ENCODE peak calls at places on chromosomes 11 and 22, in six cellular contexts. Y is right atrium auricular region, C is mammary epithelial cell, A is SJCRH30, W is heart left ventricle, U is mesenchymal stem cell. X is an unnamed sample. For H3K4me1, the result is how much of the 10 kb centered on the place peaks cover.

GRCh38 chr11:71339178-71339881 is 87.0 kb upstream of the SHANK2 start:
- DNase-seq in A (peak), C (peak), Y (no peak), U (no peak), W (no peak), X (no peak)

GRCh38 chr11:10742460-10743208 is 8.4 kb upstream of the CTR9 start:
- DNase-seq in U (peak), W (no peak), A (peak), Y (no peak), C (peak), X (no peak)

GRCh38 chr11:11213117-11213516 is 139.9 kb downstream of the CSNK2A3 start:
- DNase-seq in A (no peak), W (no peak), U (no peak), Y (no peak), C (no peak), X (no peak)

GRCh38 chr11:1933416-1934325 is 13.5 kb upstream of the MRPL23 start:
- DNase-seq in A (no peak), W (no peak), U (no peak), Y (no peak), C (no peak), X (peak)

GRCh38 chr22:42920101-42920820 is 63.2 kb upstream of the ARFGAP3 start:
- DNase-seq in W (peak), U (peak), C (peak), Y (no peak), A (no peak), X (no peak)

GRCh38 chr11:130145975-130146776 is 13.4 kb upstream of the ST14 start:
- DNase-seq in Y (no peak), W (peak), A (no peak), U (no peak), C (peak), X (peak)

GRCh38 chr11:10654211-10655150 is 39.1 kb downstream of the IRAG1 start:
- DNase-seq in Y (no peak), C (peak), A (peak), U (peak), W (no peak), X (no peak)

GRCh38 chr11:11798586-11799438 is 43.0 kb upstream of the USP47 start:
- DNase-seq in A (peak), C (no peak), U (peak), W (peak), Y (peak), X (peak)

GRCh38 chr11:1749787-1750351 is 526 bp downstream of the IFITM10 start:
- DNase-seq in W (no peak), U (peak), C (peak), Y (no peak), A (peak), X (no peak)

GRCh38 chr11:95465887-95466286 is 234.9 kb upstream of the SESN3 start:
- DNase-seq in Y (no peak), W (no peak), U (no peak), C (no peak), A (peak), X (no peak)

GRCh38 chr11:82927264-82927880 is 25.8 kb downstream of the DDIAS start:
- DNase-seq in W (no peak), U (peak), A (peak), Y (no peak), C (peak), X (no peak)

GRCh38 chr11:86490582-86490981 is 115.9 kb downstream of the CCDC81 start:
- DNase-seq in W (no peak), A (peak), C (no peak), U (no peak), Y (no peak), X (no peak)

GRCh38 chr11:83956119-83956697 is 670.0 kb upstream of the CCDC90B start:
- DNase-seq in Y (no peak), C (no peak), W (no peak), U (no peak), A (no peak), X (no peak)

GRCh38 chr11:120909676-120910215 is 114.2 kb upstream of the TBCEL start:
- DNase-seq in C (no peak), Y (no peak), U (no peak), A (no peak), W (no peak), X (no peak)

GRCh38 chr11:37322333-37323194 is 724.5 kb upstream of the RAG2 start:
- DNase-seq in A (no peak), W (no peak), Y (no peak), U (no peak), C (no peak), X (no peak)
- H3K4me1 ChIP-seq in A (under half), W (under half), Y (under half), U (under half), C (under half), X (under half)

DNA sequence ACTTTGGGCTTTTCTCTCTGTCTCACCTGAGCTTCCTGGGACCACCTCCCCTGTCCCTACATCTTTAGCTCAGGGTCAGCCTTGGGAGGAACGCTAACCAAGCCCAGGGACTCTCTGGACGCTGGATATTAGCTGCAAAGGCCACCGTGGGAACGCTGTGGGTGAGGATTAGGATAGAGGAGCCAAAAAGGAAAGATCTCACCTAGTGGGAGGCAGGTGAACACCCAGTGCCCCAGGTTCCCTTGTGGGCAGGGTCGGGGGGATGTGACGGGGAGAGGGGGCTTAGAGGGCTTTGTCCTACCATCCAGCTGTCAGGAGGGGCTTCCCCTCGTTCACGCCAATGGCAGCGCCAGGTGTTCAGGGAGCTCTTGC is 50.2 kb downstream of the LINC01488 start:
- DNase-seq in A (no peak), C (no peak), W (no peak), U (no peak), Y (no peak), X (no peak)
- H3K4me3 ChIP-seq in A (no peak), C (no peak), W (no peak), U (no peak), Y (no peak), X (no peak)

GRCh38 chr11:3052109-3052479 is 5.1 kb downstream of the CARS1 start:
- DNase-seq in U (no peak), C (no peak), Y (no peak), A (no peak), W (no peak), X (no peak)
- H3K4me1 ChIP-seq in U (half or more), C (under half), Y (under half), A (under half), W (under half), X (under half)

GRCh38 chr22:44088976-44089570 is 65.0 kb downstream of the PARVB start:
- DNase-seq in C (peak), U (no peak), A (no peak), W (peak), Y (no peak), X (no peak)
- H3K4me3 ChIP-seq in C (no peak), U (no peak), A (no peak), W (no peak), Y (no peak), X (no peak)

GRCh38 chr11:61127991-61128390 is 25.7 kb downstream of the CD5 start:
- DNase-seq in Y (no peak), U (no peak), C (no peak), A (no peak), W (no peak), X (no peak)

GRCh38 chr11:61129608-61130523 is 27.6 kb downstream of the CD5 start:
- DNase-seq in U (peak), W (peak), A (peak), C (peak), Y (peak), X (peak)

GRCh38 chr11:61131586-61131985 is 29.3 kb downstream of the CD5 start:
- DNase-seq in U (no peak), A (no peak), Y (no peak), W (no peak), C (no peak), X (no peak)

GRCh38 chr11:61131186-61131585 is 28.9 kb downstream of the CD5 start:
- DNase-seq in A (peak), C (no peak), W (no peak), U (no peak), Y (no peak), X (no peak)

DNA sequence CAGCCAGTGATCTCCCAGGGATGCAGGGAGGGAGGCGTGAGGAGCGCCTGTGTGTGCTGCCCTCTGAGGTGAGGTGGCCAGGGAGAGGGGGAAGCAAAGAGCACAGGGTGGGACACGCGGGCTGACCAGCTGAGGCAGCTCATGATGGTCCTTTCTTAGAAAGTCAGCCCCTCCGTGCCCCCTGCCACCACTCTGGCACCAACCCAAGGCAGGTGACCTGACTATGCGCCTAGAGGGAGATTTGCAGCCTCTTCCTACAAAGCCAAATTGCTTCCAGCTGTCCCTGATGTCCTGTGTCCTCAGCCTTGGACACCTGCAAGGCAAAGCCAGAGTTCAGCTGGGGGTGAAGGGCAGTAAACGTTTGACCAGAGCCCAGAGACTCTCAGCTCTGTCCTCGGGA is 26.7 kb downstream of the CD5 start:
- DNase-seq in U (no peak), A (no peak), Y (no peak), W (no peak), C (no peak), X (no peak)
- H3K4me1 ChIP-seq in U (under half), A (under half), Y (under half), W (under half), C (under half), X (under half)

GRCh38 chr11:65172600-65172999 is 2.6 kb downstream of the SPDYC start:
- DNase-seq in A (no peak), U (no peak), W (no peak), Y (no peak), C (no peak), X (no peak)

GRCh38 chr11:65165847-65166317 is 4.2 kb upstream of the SPDYC start:
- DNase-seq in A (peak), U (no peak), W (no peak), Y (no peak), C (no peak), X (no peak)

GRCh38 chr11:65169164-65169641 is 830 bp upstream of the SPDYC start:
- DNase-seq in W (no peak), C (no peak), A (peak), U (peak), Y (no peak), X (no peak)

GRCh38 chr11:65166893-65167292 is 3.1 kb upstream of the SPDYC start:
- DNase-seq in W (no peak), C (no peak), U (no peak), Y (no peak), A (no peak), X (no peak)

GRCh38 chr11:65170058-65170534 is at the start of gene SPDYC:
- DNase-seq in U (no peak), Y (no peak), A (peak), W (no peak), C (no peak), X (no peak)
- H3K4me3 ChIP-seq in U (no peak), Y (no peak), A (no peak), W (no peak), C (no peak), X (no peak)

GRCh38 chr22:36409067-36409466 is 21.3 kb upstream of the MYH9 start:
- DNase-seq in C (no peak), Y (no peak), U (no peak), A (no peak), W (no peak), X (no peak)
- H3K4me1 ChIP-seq in C (under half), Y (under half), U (under half), A (under half), W (under half), X (under half)

GRCh38 chr11:122105009-122105828 is 10.8 kb downstream of the BLID start:
- DNase-seq in C (no peak), W (no peak), Y (no peak), U (no peak), A (no peak), X (no peak)

GRCh38 chr11:122101625-122102291 is 14.3 kb downstream of the BLID start:
- DNase-seq in C (peak), W (peak), Y (peak), U (peak), A (peak), X (peak)

GRCh38 chr11:122102426-122102825 is 13.6 kb downstream of the BLID start:
- DNase-seq in A (no peak), C (no peak), U (no peak), W (no peak), Y (no peak), X (no peak)

GRCh38 chr11:122103366-122103765 is 12.6 kb downstream of the BLID start:
- DNase-seq in W (no peak), Y (no peak), U (no peak), C (peak), A (no peak), X (no peak)

GRCh38 chr11:122104381-122104780 is 11.6 kb downstream of the BLID start:
- DNase-seq in A (no peak), W (no peak), C (no peak), U (no peak), Y (no peak), X (no peak)
- H3K4me3 ChIP-seq in A (no peak), W (no peak), C (no peak), U (no peak), Y (no peak), X (no peak)

DNA sequence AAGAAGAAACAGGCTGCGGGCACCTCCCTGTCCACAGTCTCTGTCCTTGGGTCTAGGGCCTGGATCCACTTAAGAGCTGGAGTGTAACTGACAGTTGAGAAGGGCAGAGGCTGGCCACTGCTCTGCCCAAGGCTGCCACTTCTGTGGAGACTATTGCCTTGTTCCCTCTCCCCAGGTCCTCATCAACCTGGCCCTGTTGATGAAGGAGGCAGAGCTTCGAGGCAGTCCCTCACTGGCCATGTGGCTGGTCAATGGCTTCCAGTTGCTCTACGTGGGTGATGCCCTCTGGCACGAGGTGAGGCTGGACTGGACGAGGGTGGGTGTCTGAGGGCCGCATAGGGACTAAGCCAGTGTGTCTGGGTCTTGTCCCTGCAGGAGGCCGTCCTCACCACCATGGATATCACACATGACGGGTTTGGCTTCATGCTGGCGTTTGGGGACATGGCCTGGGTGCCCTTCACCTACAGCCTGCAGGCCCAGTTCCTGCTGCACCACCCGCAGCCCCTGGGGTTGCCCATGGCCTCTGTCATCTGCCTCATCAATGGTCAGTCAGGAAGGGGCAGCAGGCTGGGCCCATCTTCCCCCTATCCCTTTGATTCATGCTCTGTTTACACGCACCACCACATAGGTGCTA is 2.8 kb downstream of the ZNHIT2 start:
- DNase-seq in U (no peak), C (no peak), A (no peak), Y (no peak), W (no peak), X (no peak)
- H3K4me1 ChIP-seq in U (under half), C (under half), A (under half), Y (under half), W (under half), X (under half)